ENCODE peak calls at places on chromosomes 3 and 15, in six cellular contexts. N is Peyer's patch, E is astrocyte, H is foreskin keratinocyte, G is pancreas, F is ovary. R is an unnamed sample. For H3K4me1, the result is how much of the 10 kb centered on the place peaks cover.

GRCh38 chr3:159987291-159987711 is 1.3 kb upstream of the IL12A start:
- DNase-seq in G (no peak), F (no peak), H (no peak), N (no peak), E (peak), R (no peak)

GRCh38 chr3:123688241-123688747 is 103.4 kb upstream of the HACD2 start:
- DNase-seq in E (peak), N (no peak), G (no peak), F (no peak), H (peak), R (peak)

GRCh38 chr3:14902719-14903118 is 44.7 kb upstream of the NR2C2 start:
- DNase-seq in E (no peak), F (peak), N (peak), G (no peak), H (no peak), R (peak)

GRCh38 chr15:98941595-98942255 is 65.9 kb downstream of the PGPEP1L start:
- DNase-seq in H (no peak), N (no peak), E (no peak), F (no peak), G (no peak), R (no peak)

GRCh38 chr3:126146525-126147146 is 33.8 kb downstream of the ALDH1L1 start:
- DNase-seq in H (no peak), N (peak), F (no peak), E (no peak), G (peak), R (no peak)

GRCh38 chr3:187983484-187984124 is 170.4 kb upstream of the LPP start:
- DNase-seq in G (no peak), F (peak), E (no peak), N (no peak), H (no peak), R (no peak)

GRCh38 chr3:15694628-15695027 is 93.1 kb downstream of the BTD start:
- DNase-seq in G (no peak), N (no peak), H (no peak), E (no peak), F (no peak), R (no peak)

GRCh38 chr3:122975924-122976293 is 51.7 kb downstream of the SEMA5B start:
- DNase-seq in N (no peak), H (no peak), G (no peak), E (peak), F (no peak), R (no peak)

GRCh38 chr3:144590854-144591253 is 619.2 kb downstream of the DIPK2A start:
- DNase-seq in H (peak), N (no peak), G (no peak), E (peak), F (no peak), R (no peak)

GRCh38 chr3:145422541-145422940 is 738.4 kb downstream of the PLOD2 start:
- DNase-seq in N (no peak), H (no peak), E (no peak), F (no peak), G (no peak), R (no peak)

GRCh38 chr3:190886945-190887344 is 24.5 kb upstream of the GMNC start:
- DNase-seq in N (no peak), E (peak), H (no peak), F (no peak), G (no peak), R (no peak)

GRCh38 chr15:40415226-40415625 is 9.6 kb downstream of the IVD start:
- DNase-seq in F (no peak), N (no peak), G (no peak), H (no peak), E (no peak), R (no peak)

GRCh38 chr15:98904466-98905048 is 103.0 kb downstream of the PGPEP1L start:
- DNase-seq in N (no peak), E (peak), G (no peak), F (no peak), H (peak), R (no peak)

GRCh38 chr15:38189651-38190280 is 62.9 kb upstream of the SPRED1 start:
- DNase-seq in N (no peak), H (no peak), G (no peak), E (peak), F (no peak), R (no peak)

GRCh38 chr15:67003586-67003985 is 61.8 kb upstream of the SMAD3 start:
- DNase-seq in N (no peak), E (peak), H (no peak), F (no peak), G (no peak), R (no peak)

GRCh38 chr3:21017115-21017852 is 733.7 kb downstream of the ZNF385D start:
- DNase-seq in E (no peak), F (no peak), G (no peak), H (peak), N (no peak), R (no peak)

GRCh38 chr3:192750201-192750600 is 22.9 kb upstream of the FGF12 start:
- DNase-seq in G (no peak), E (no peak), F (no peak), N (no peak), H (no peak), R (no peak)

GRCh38 chr3:126259411-126260391 is 79.3 kb upstream of the ALDH1L1 start:
- DNase-seq in H (no peak), G (peak), E (no peak), F (peak), N (peak), R (peak)

GRCh38 chr15:34650177-34650576 is 66.7 kb upstream of the GOLGA8B start:
- DNase-seq in H (no peak), E (peak), N (no peak), F (no peak), G (no peak), R (no peak)

GRCh38 chr3:77780621-77781020 is 740.7 kb downstream of the ROBO2 start:
- DNase-seq in H (no peak), F (no peak), N (no peak), G (no peak), E (peak), R (no peak)

GRCh38 chr15:68561901-68562300 is 16.9 kb upstream of the CORO2B start:
- DNase-seq in N (peak), F (no peak), H (no peak), G (peak), E (no peak), R (peak)

GRCh38 chr3:134065252-134065651 is 35.5 kb upstream of the SLCO2A1 start:
- DNase-seq in N (no peak), H (no peak), F (no peak), G (no peak), E (no peak), R (no peak)

GRCh38 chr15:75508741-75509532 is 57.4 kb upstream of the SIN3A start:
- DNase-seq in F (no peak), E (peak), H (no peak), G (no peak), N (no peak), R (no peak)

GRCh38 chr15:98067339-98067738 is 106.8 kb downstream of the ARRDC4 start:
- DNase-seq in F (no peak), E (no peak), N (no peak), G (no peak), H (no peak), R (no peak)

GRCh38 chr15:26970712-26971210 is at the start of gene GABRG3:
- DNase-seq in H (no peak), F (no peak), G (peak), N (no peak), E (peak), R (no peak)

GRCh38 chr3:34020761-34021635 is 222.6 kb downstream of the PDCD6IP start:
- DNase-seq in N (no peak), F (no peak), E (no peak), H (no peak), G (no peak), R (no peak)

GRCh38 chr3:186254676-186255665 is 107.1 kb downstream of the DGKG start:
- DNase-seq in G (no peak), N (peak), H (no peak), E (no peak), F (no peak), R (no peak)

GRCh38 chr3:22728406-22728805 is 474.7 kb upstream of the UBE2E2 start:
- DNase-seq in G (no peak), E (no peak), N (no peak), F (no peak), H (no peak), R (no peak)

GRCh38 chr15:74620636-74621545 is 5.3 kb downstream of the CLK3 start:
- DNase-seq in H (no peak), F (no peak), E (peak), G (peak), N (peak), R (peak)

GRCh38 chr3:86563358-86563970 is 427.5 kb downstream of the VGLL3 start:
- DNase-seq in F (no peak), E (peak), N (no peak), H (no peak), G (no peak), R (no peak)

GRCh38 chr15:25402342-25402741 is 36.5 kb downstream of the UBE3A start:
- DNase-seq in N (no peak), E (no peak), H (no peak), F (no peak), G (peak), R (no peak)

GRCh38 chr15:101215681-101216080 is 36.2 kb downstream of the CHSY1 start:
- DNase-seq in F (no peak), G (no peak), E (no peak), H (peak), N (no peak), R (no peak)

GRCh38 chr3:114307222-114307840 is 13.5 kb downstream of the TIGIT start:
- DNase-seq in F (no peak), G (no peak), N (no peak), H (no peak), E (no peak), R (no peak)

GRCh38 chr15:25408428-25408827 is 30.4 kb downstream of the UBE3A start:
- DNase-seq in N (no peak), E (peak), H (no peak), F (no peak), G (no peak), R (no peak)

DNA sequence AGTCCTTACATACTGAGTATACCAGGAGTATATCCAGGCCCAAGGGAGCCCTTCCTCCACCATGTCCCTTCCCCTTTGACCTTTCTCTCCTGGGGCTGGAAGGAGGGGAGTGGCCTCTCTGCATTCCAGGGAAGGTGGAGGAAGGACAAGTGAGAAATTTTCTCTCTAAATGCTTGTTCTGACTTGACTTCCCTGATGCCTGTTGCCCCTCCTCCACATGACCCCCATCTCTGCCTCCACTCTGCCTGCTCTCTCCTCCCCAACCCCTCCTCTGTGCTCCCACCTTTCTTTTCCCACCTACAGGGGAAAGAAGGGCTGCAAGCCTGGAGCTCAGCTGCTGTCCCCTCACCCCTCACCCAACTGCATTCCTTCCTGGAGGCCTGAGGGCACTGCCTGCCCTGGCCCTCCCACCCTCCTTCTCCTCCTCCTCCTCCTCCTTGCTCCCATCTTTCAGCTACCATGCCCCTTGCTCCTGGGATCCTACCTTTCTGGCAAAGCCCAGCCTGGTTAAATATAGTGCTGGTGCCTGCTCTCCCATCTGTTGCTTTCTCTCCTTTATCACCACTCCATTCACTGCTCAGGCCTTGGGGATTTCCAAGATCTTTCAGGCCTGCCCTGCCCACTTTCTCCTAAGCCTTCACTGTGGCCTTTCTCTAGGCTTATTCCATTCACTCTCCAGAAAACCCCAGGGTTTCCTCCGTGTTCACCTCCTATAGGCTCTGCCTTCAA is 8.5 kb upstream of the DAG1 start:
- DNase-seq in F (no peak), G (peak), H (no peak), E (no peak), N (no peak), R (no peak)
- H3K4me1 ChIP-seq in F (under half), G (under half), H (under half), E (under half), N (under half), R (under half)

GRCh38 chr3:129664040-129664646 is 57.7 kb upstream of the PLXND1 start:
- DNase-seq in N (no peak), G (no peak), H (no peak), F (no peak), E (no peak), R (no peak)

GRCh38 chr3:129661766-129662165 is 55.3 kb upstream of the PLXND1 start:
- DNase-seq in G (no peak), E (no peak), F (no peak), H (no peak), N (no peak), R (no peak)

GRCh38 chr3:129663045-129663446 is 56.6 kb upstream of the PLXND1 start:
- DNase-seq in N (no peak), H (peak), E (peak), F (no peak), G (no peak), R (no peak)

GRCh38 chr3:129665024-129665768 is 58.7 kb upstream of the PLXND1 start:
- DNase-seq in H (peak), F (no peak), N (no peak), E (peak), G (no peak), R (no peak)

GRCh38 chr3:129662230-129662629 is 55.8 kb upstream of the PLXND1 start:
- DNase-seq in N (no peak), F (no peak), G (no peak), E (peak), H (no peak), R (no peak)
- H3K27ac ChIP-seq in N (no peak), F (no peak), G (no peak), E (no peak), H (no peak), R (no peak)

GRCh38 chr3:9012521-9012920 is 49.2 kb upstream of the RAD18 start:
- DNase-seq in H (no peak), G (no peak), F (no peak), E (no peak), N (no peak), R (no peak)
- H3K4me1 ChIP-seq in H (under half), G (under half), F (under half), E (under half), N (under half), R (under half)

GRCh38 chr15:73165435-73165834 is 113.2 kb downstream of the NEO1 start:
- DNase-seq in E (no peak), H (no peak), F (no peak), N (no peak), G (no peak), R (no peak)
- H3K27ac ChIP-seq in E (no peak), H (peak), F (no peak), N (no peak), G (no peak), R (no peak)

GRCh38 chr3:129004639-129005295 is 3.7 kb downstream of the EFCC1 start:
- DNase-seq in E (no peak), N (no peak), H (no peak), F (no peak), G (no peak), R (no peak)

GRCh38 chr3:129005526-129006303 is 4.6 kb downstream of the EFCC1 start:
- DNase-seq in N (no peak), E (no peak), H (no peak), G (no peak), F (peak), R (no peak)

GRCh38 chr3:129002573-129003569 is 1.8 kb downstream of the EFCC1 start:
- DNase-seq in F (no peak), G (no peak), N (no peak), H (no peak), E (no peak), R (no peak)

GRCh38 chr3:129001817-129002572 is 891 bp downstream of the EFCC1 start:
- DNase-seq in H (no peak), E (no peak), F (no peak), N (no peak), G (peak), R (no peak)

DNA sequence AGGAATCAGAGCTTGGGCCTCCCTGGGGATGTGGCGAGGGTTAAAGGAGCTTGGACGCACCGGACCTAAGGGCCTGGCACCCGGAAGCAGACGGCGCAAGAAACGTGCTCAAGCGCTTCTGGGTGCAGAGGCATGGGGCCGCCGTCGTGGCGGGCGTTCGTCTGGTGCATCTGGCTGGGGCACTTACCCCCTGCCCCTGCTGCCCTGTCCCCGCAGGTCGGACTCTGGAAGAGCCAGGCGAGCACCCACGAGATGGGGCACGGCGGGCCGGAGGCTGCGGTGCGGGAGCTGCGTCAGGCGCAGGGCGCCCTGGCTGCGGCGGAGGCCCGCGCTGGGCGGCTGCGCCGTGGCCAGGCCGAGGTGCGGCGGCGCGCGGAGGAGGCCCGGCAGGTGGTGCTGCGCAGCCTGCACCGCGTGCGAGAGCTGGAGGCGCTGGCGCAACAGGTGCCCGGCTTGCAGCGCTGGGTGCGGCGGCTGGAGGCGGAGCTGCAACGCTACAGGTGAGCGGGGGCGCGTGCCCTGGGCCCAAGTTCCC is 2.5 kb downstream of the EFCC1 start:
- DNase-seq in E (no peak), F (peak), G (peak), H (no peak), N (peak), R (no peak)
- H3K4me1 ChIP-seq in E (under half), F (under half), G (under half), H (under half), N (under half), R (under half)

GRCh38 chr3:43286886-43287301 is 554 bp downstream of the SNRK start:
- DNase-seq in N (no peak), H (no peak), F (no peak), G (no peak), E (peak), R (peak)
- H3K27ac ChIP-seq in N (peak), H (peak), F (no peak), G (peak), E (peak), R (peak)

GRCh38 chr3:177333535-177334495 is 136.5 kb upstream of the TBL1XR1 start:
- DNase-seq in G (no peak), E (no peak), H (no peak), F (no peak), N (no peak), R (peak)

GRCh38 chr3:177332955-177333354 is 135.7 kb upstream of the TBL1XR1 start:
- DNase-seq in N (no peak), H (no peak), F (no peak), G (no peak), E (no peak), R (no peak)

GRCh38 chr3:177330771-177331170 is 133.5 kb upstream of the TBL1XR1 start:
- DNase-seq in E (no peak), H (no peak), N (no peak), G (no peak), F (no peak), R (no peak)

GRCh38 chr3:177329854-177330253 is 132.6 kb upstream of the TBL1XR1 start:
- DNase-seq in H (no peak), G (no peak), N (no peak), E (no peak), F (no peak), R (no peak)

GRCh38 chr3:177331203-177331602 is 133.9 kb upstream of the TBL1XR1 start:
- DNase-seq in H (no peak), E (no peak), F (no peak), N (no peak), G (no peak), R (no peak)
- H3K4me1 ChIP-seq in H (under half), E (under half), F (under half), N (under half), G (under half), R (under half)

GRCh38 chr3:30615615-30616346 is 9.4 kb downstream of the TGFBR2 start:
- DNase-seq in H (no peak), F (no peak), N (no peak), G (no peak), E (no peak), R (no peak)
- H3K27ac ChIP-seq in H (peak), F (no peak), N (peak), G (no peak), E (no peak), R (no peak)